ENCODE peak calls at places on chromosomes 16 and 17, in seven cellular contexts. E, L, I, F, M, Y and B are unnamed samples.

GRCh38 chr16:2785101-2785991 is 2.0 kb downstream of the PRSS33 start:
- DNase-seq in I (peak), E (peak), L (no peak), Y (no peak), M (peak), F (no peak), B (peak)

GRCh38 chr16:87323727-87324410 is 6.7 kb upstream of the C16orf95 start:
- DNase-seq in E (no peak), I (no peak), L (no peak), F (no peak), Y (no peak), M (no peak), B (peak)

GRCh38 chr16:53291757-53292392 is 142.4 kb upstream of the RBL2 start:
- DNase-seq in L (no peak), F (no peak), Y (no peak), I (no peak), E (no peak), M (no peak), B (no peak)

GRCh38 chr17:17666111-17666714 is 15.0 kb upstream of the RAI1 start:
- DNase-seq in L (peak), I (no peak), M (no peak), Y (peak), E (no peak), F (no peak), B (no peak)

GRCh38 chr17:73074515-73074914 is 18.0 kb downstream of the SLC39A11 start:
- DNase-seq in L (no peak), F (no peak), I (no peak), Y (no peak), E (no peak), M (no peak), B (no peak)

GRCh38 chr17:50986989-50987660 is 121.0 kb upstream of the TOB1 start:
- DNase-seq in I (no peak), L (no peak), M (no peak), E (no peak), Y (no peak), F (no peak), B (no peak)

GRCh38 chr17:77836557-77837041 is 121.9 kb upstream of the TNRC6C start:
- DNase-seq in Y (no peak), F (no peak), I (peak), E (no peak), L (no peak), M (no peak), B (no peak)

GRCh38 chr16:56389554-56389953 is 35.8 kb downstream of the AMFR start:
- DNase-seq in Y (no peak), M (no peak), L (no peak), F (no peak), I (no peak), E (no peak), B (no peak)

GRCh38 chr17:69761767-69762321 is 313.2 kb upstream of the KCNJ16 start:
- DNase-seq in M (no peak), E (no peak), F (no peak), I (no peak), L (no peak), Y (peak), B (no peak)

GRCh38 chr16:72927199-72928088 is 120.5 kb downstream of the ZFHX3 start:
- DNase-seq in L (no peak), F (no peak), E (peak), I (peak), M (no peak), Y (peak), B (no peak)

GRCh38 chr16:4313563-4314531 is 2.0 kb upstream of the GLIS2 start:
- DNase-seq in F (no peak), Y (peak), M (peak), I (no peak), E (peak), L (peak), B (no peak)

GRCh38 chr16:4316103-4316731 is 350 bp downstream of the GLIS2 start:
- DNase-seq in M (peak), E (peak), I (peak), L (no peak), Y (no peak), F (no peak), B (no peak)

GRCh38 chr16:4316732-4317461 is 1.0 kb downstream of the GLIS2 start:
- DNase-seq in Y (no peak), I (peak), L (peak), E (peak), F (no peak), M (no peak), B (no peak)

GRCh38 chr16:4314532-4315184 is 1.2 kb upstream of the GLIS2 start:
- DNase-seq in L (no peak), M (no peak), E (peak), I (peak), F (no peak), Y (no peak), B (no peak)

DNA sequence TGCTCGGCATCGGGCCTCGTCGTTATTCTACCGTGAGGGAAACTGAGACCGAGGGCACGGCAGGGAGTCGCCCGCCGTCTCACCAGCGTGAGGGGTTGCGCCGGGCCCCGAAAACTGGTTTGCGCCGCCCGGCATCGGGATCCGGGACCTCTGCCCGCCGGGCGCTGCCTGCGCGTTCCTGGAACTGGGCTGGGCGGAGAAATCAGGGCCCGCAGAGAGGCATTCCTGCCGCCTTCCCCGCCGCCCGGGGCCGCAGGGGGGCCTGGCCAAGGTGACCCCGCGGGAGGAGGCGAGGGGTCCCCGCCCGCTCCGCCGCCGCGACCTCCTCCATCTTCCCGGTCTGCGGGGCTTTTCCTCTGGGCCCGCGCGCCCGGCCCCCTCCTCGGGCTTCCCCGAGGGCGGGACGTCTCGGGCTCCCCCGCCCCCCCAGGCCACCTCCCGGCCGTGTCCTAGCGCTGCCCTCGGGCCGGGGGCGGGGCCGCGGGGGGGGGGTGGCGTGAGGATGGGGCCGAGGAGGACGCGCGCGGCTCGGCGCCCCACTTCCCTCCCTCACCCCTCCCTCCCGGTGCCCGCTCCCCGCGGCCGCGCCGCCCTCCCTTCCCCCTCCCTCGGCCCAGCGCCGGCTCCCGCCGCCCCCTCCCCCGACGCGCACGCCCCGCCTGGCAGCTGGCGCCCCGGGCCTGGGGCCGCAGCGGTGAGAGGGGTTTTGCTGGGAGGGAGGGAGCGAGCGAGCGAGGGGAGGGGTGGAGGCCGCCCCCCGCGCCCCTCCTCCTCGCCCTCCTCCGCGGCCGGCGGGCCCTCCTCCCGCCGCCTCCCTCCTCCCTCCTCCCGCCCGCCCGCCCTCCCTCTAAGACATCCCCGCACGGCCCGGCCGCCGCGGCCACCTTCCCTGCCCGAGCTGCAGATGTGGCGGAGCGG is at the start of gene GLIS2:
- DNase-seq in I (peak), E (peak), M (peak), L (peak), F (no peak), Y (no peak), B (no peak)
- TF ChIP-seq POLR2AphosphoS5 in I (peak), E (peak), M (no peak), L (no peak), F (no peak), Y (no peak), B (no peak)

DNA sequence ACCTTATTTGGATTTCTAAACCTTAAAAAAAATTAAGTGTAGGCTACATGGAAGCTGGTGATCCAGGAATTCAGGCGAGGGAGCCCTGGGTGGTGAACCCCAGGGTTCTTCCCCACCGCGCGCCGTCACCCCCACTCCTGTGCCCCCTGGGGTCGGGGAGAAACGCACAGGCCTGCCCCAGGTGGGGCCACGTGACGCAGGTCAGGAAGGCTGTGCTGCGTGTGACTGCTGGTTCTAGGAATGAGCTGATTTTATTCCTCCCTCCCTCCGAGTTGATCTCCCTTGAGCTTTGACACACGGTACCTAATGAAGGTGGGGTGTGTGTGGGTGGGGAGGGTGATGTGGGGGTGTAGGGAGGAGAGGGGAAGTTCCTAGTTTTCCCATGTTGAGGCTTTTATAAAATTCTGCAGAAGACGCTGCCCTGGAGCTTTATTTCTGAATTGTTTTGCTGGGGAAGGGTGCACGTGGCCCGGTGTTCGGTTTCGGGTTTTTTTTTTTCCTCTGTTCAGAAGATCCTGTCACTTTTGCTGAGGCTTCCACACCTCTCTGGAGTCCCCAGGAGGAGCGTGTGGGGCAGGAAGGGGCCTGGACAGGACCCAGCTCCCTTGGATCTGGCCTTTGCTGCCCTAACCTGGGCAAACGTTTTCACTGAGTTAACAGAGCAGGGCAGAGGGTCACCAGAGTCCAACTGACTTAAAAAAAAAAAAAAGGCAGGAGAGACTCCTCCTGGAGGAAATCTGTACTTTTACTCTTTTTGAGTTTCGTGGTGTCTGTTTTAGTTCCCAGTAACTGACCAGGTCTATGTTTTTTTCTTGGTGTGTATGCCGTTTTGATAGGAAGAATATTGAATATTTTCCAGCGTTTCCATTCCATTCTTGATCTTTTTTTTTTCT is 55.8 kb upstream of the GSE1 start:
- DNase-seq in L (no peak), F (no peak), M (peak), I (no peak), Y (peak), E (peak), B (no peak)
- H3K27ac ChIP-seq in L (peak), F (no peak), M (peak), I (peak), Y (peak), E (peak), B (peak)

GRCh38 chr16:85353013-85353412 is 240.7 kb upstream of the CIBAR2 start:
- DNase-seq in F (no peak), Y (no peak), E (no peak), M (no peak), I (no peak), L (no peak), B (no peak)

GRCh38 chr16:85350146-85350728 is 238.0 kb upstream of the CIBAR2 start:
- DNase-seq in Y (no peak), F (no peak), M (no peak), E (no peak), L (peak), I (no peak), B (no peak)

GRCh38 chr16:85353839-85354622 is 241.8 kb upstream of the CIBAR2 start:
- DNase-seq in L (peak), M (no peak), Y (no peak), F (no peak), E (no peak), I (no peak), B (no peak)

GRCh38 chr16:85350973-85351372 is 238.7 kb upstream of the CIBAR2 start:
- DNase-seq in I (peak), L (peak), E (peak), Y (no peak), M (no peak), F (no peak), B (peak)

GRCh38 chr16:85352221-85352620 is 239.9 kb upstream of the CIBAR2 start:
- DNase-seq in F (no peak), L (no peak), Y (no peak), M (no peak), I (no peak), E (no peak), B (no peak)
- TF ChIP-seq EP300 in F (no peak), L (no peak), Y (no peak), M (no peak), I (no peak), E (no peak), B (no peak)

GRCh38 chr16:88811600-88811849 is 203 bp downstream of the APRT start:
- DNase-seq in F (no peak), Y (no peak), E (no peak), M (peak), L (no peak), I (no peak), B (no peak)

GRCh38 chr16:88810868-88811599 is 694 bp downstream of the APRT start:
- DNase-seq in E (peak), L (peak), Y (peak), M (no peak), I (peak), F (no peak), B (no peak)

GRCh38 chr16:88810166-88810867 is 1.4 kb downstream of the APRT start:
- DNase-seq in M (no peak), I (no peak), F (no peak), L (no peak), Y (no peak), E (no peak), B (no peak)

GRCh38 chr16:88813396-88814143 is 1.8 kb upstream of the APRT start:
- DNase-seq in Y (no peak), L (no peak), E (no peak), F (no peak), M (no peak), I (no peak), B (no peak)

GRCh38 chr16:88811850-88812736 is at the start of gene APRT:
- DNase-seq in Y (peak), M (peak), F (peak), L (peak), E (peak), I (peak), B (peak)
- TF ChIP-seq POLR2AphosphoS5 in Y (peak), M (peak), F (peak), L (peak), E (peak), I (peak), B (peak)

GRCh38 chr16:8795096-8795495 is 2.3 kb downstream of the TMEM186 start:
- DNase-seq in M (no peak), I (no peak), Y (no peak), L (no peak), F (no peak), E (no peak), B (no peak)
- H3K27ac ChIP-seq in M (no peak), I (no peak), Y (no peak), L (no peak), F (no peak), E (no peak), B (no peak)

DNA sequence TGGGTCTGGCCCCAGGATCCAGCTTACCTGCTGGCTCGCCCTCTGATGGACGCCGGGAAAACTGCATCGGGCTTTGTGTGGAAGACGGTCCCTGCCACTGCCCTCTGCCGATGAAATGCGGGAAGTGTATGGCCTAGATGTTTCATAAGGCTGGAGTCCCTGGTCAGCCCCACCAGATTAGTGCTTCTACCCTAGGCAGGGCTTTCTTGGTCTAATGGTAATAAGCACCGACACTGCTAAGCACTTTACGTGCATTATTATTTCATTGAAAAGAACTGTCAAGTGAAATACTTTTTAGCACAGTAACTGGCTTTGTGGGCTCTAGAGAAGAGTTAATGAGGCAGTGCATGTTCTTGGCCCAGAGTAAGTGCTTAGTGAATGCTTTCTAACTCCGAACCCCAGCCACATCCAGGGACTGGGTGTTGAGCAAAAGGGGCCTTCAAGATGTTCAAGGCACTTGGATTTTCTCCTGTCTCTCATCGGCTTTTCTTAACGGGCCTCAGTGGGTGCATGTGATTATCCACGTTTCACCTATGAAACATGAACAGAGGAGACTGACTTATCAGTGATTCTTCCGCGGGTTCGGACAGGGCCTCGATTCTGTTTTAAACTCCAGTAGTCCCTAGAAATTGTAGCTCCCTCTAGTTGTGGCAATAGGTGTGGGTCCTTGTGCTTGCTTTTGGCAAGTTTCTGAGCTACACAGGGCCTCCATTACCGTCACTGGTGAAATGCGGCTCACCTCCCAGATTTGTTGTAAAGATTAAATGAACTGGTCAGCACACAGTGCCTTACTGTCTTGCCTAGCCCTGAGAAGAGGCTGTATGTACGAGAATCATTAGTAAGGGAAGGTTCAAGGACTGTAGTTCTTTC is 6.6 kb downstream of the TRAF4 start:
- DNase-seq in F (no peak), M (peak), L (peak), I (peak), E (peak), Y (peak), B (peak)
- TF ChIP-seq EP300 in F (no peak), M (no peak), L (no peak), I (no peak), E (peak), Y (no peak), B (no peak)

GRCh38 chr16:681746-682427 is 1.7 kb downstream of the STUB1 start:
- DNase-seq in M (no peak), Y (no peak), L (no peak), I (no peak), F (no peak), E (no peak), B (no peak)
- TF ChIP-seq POLR2AphosphoS5 in M (no peak), Y (no peak), L (no peak), I (no peak), F (no peak), E (no peak), B (no peak)

DNA sequence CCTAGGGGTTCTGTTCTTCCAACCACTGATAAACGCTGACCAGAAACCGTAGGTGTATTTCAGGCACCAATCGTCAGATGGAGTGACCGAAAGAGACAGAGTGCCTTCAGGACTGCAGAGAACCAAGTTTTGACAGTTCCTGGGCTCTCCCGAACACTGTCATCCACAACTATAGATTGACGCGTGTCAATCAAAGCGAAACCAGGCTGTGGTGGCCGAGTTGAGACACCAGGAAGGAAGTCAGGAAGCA is 11.9 kb upstream of the AURKB start:
- DNase-seq in Y (peak), F (peak), E (no peak), L (no peak), I (no peak), M (peak), B (no peak)
- H3K27ac ChIP-seq in Y (peak), F (no peak), E (peak), L (peak), I (peak), M (peak), B (peak)

GRCh38 chr16:79734721-79735120 is 134.2 kb upstream of the MAF start:
- DNase-seq in L (no peak), E (no peak), M (no peak), I (no peak), F (no peak), Y (no peak), B (no peak)
- TF ChIP-seq EP300 in L (no peak), E (no peak), M (no peak), I (no peak), F (no peak), Y (no peak), B (no peak)